ENCODE peak calls at places on chromosome 10, in seven cellular contexts. C is CD4-positive, alpha-beta T cell; A is K562; K is NCI-H1105; X is substantia nigra; W is NAMALWA; F is non-pigmented ciliary epithelial cell. L is an unnamed sample.

GRCh38 chr10:773562-774161 is 84.2 kb upstream of the DIP2C start:
- DNase-seq in C (no peak), A (no peak), K (no peak), X (no peak), W (no peak), F (no peak), L (no peak)

GRCh38 chr10:131815366-131816156 is 85.2 kb upstream of the PPP2R2D start:
- DNase-seq in C (no peak), A (no peak), K (no peak), X (no peak), W (no peak), F (no peak), L (no peak)

GRCh38 chr10:34811968-34812514 is 3.1 kb downstream of the PARD3 start:
- DNase-seq in C (no peak), A (no peak), K (no peak), X (no peak), W (no peak), F (no peak), L (no peak)

GRCh38 chr10:128173383-128173782 is 47.2 kb upstream of the MKI67 start:
- DNase-seq in C (no peak), A (no peak), K (no peak), X (no peak), W (no peak), F (no peak), L (no peak)

GRCh38 chr10:119454231-119454804 is 88.2 kb downstream of the RGS10 start:
- DNase-seq in C (no peak), A (no peak), K (no peak), X (no peak), W (no peak), F (no peak), L (no peak)

GRCh38 chr10:75542902-75543301 is 111.5 kb downstream of the LRMDA start:
- DNase-seq in C (no peak), A (no peak), K (no peak), X (peak), W (no peak), F (no peak), L (no peak)

GRCh38 chr10:133462512-133463305 is 9.0 kb downstream of the SCART1 start:
- DNase-seq in C (no peak), A (no peak), K (no peak), X (no peak), W (no peak), F (no peak), L (no peak)

GRCh38 chr10:784377-784758 is 94.9 kb upstream of the DIP2C start:
- DNase-seq in C (no peak), A (no peak), K (peak), X (no peak), W (no peak), F (no peak), L (no peak)

GRCh38 chr10:17214486-17214885 is 13.0 kb upstream of the TRDMT1 start:
- DNase-seq in C (no peak), A (no peak), K (no peak), X (no peak), W (no peak), F (no peak), L (no peak)

GRCh38 chr10:73591935-73592699 is 975 bp upstream of the USP54 start:
- DNase-seq in C (no peak), A (peak), K (no peak), X (peak), W (peak), F (no peak), L (peak)

GRCh38 chr10:86821600-86821999 is 65.2 kb downstream of the BMPR1A start:
- DNase-seq in C (no peak), A (peak), K (no peak), X (no peak), W (no peak), F (no peak), L (no peak)

L was measured in erythroblast.